ENCODE peak calls at places on chromosomes 12 and 14, in seven cellular contexts. One of them, this sample, is unnamed.

GRCh38 chr12:101920906-101921305 is 43.5 kb downstream of the DRAM1 start:
- DNase-seq in GM12865: no peak
- DNase-seq in activated B cell treated with CpG ODN at 0.5 μM for 24 hours: no peak
- DNase-seq in WERI-Rb-1: no peak
- DNase-seq in neural crest cell: no peak
- DNase-seq in mucosa of descending colon: no peak
- DNase-seq in GM13976: no peak
- DNase-seq in this sample: no peak

GRCh38 chr14:64092940-64093339 is 201.2 kb downstream of the ESR2 start:
- DNase-seq in activated B cell treated with CpG ODN at 0.5 μM for 24 hours: no peak
- DNase-seq in GM12865: no peak
- DNase-seq in WERI-Rb-1: no peak
- DNase-seq in mucosa of descending colon: no peak
- DNase-seq in neural crest cell: no peak
- DNase-seq in GM13976: no peak
- DNase-seq in this sample: no peak

GRCh38 chr12:84643993-84644392 is 268.6 kb downstream of the SLC6A15 start:
- DNase-seq in neural crest cell: no peak
- DNase-seq in mucosa of descending colon: no peak
- DNase-seq in GM13976: no peak
- DNase-seq in GM12865: no peak
- DNase-seq in WERI-Rb-1: no peak
- DNase-seq in activated B cell treated with CpG ODN at 0.5 μM for 24 hours: no peak
- DNase-seq in this sample: no peak

GRCh38 chr12:132711169-132711843 is 664 bp downstream of the PGAM5 start:
- DNase-seq in mucosa of descending colon: no peak
- DNase-seq in activated B cell treated with CpG ODN at 0.5 μM for 24 hours: no peak
- DNase-seq in WERI-Rb-1: peak
- DNase-seq in GM12865: peak
- DNase-seq in GM13976: no peak
- DNase-seq in neural crest cell: peak
- DNase-seq in this sample: no peak

GRCh38 chr14:85960781-85961180 is 430.8 kb downstream of the FLRT2 start:
- DNase-seq in neural crest cell: no peak
- DNase-seq in mucosa of descending colon: no peak
- DNase-seq in WERI-Rb-1: no peak
- DNase-seq in GM12865: no peak
- DNase-seq in GM13976: no peak
- DNase-seq in activated B cell treated with CpG ODN at 0.5 μM for 24 hours: no peak
- DNase-seq in this sample: no peak

GRCh38 chr12:21941522-21942376 is 523 bp upstream of the ABCC9 start:
- DNase-seq in mucosa of descending colon: peak
- DNase-seq in WERI-Rb-1: peak
- DNase-seq in neural crest cell: peak
- DNase-seq in activated B cell treated with CpG ODN at 0.5 μM for 24 hours: no peak
- DNase-seq in GM12865: no peak
- DNase-seq in GM13976: peak
- DNase-seq in this sample: no peak

GRCh38 chr12:53975019-53975815 is 463 bp upstream of the HOTAIR start:
- DNase-seq in mucosa of descending colon: no peak
- DNase-seq in activated B cell treated with CpG ODN at 0.5 μM for 24 hours: no peak
- DNase-seq in WERI-Rb-1: no peak
- DNase-seq in GM12865: peak
- DNase-seq in GM13976: no peak
- DNase-seq in neural crest cell: no peak
- DNase-seq in this sample: no peak

GRCh38 chr14:94081386-94081820 is 293 bp downstream of the IFI27L1 start:
- DNase-seq in activated B cell treated with CpG ODN at 0.5 μM for 24 hours: no peak
- DNase-seq in GM13976: no peak
- DNase-seq in WERI-Rb-1: no peak
- DNase-seq in GM12865: peak
- DNase-seq in neural crest cell: no peak
- DNase-seq in mucosa of descending colon: no peak
- DNase-seq in this sample: no peak

GRCh38 chr14:93906341-93907329 is 20.5 kb upstream of the FAM181A start:
- DNase-seq in neural crest cell: peak
- DNase-seq in WERI-Rb-1: peak
- DNase-seq in GM12865: peak
- DNase-seq in GM13976: peak
- DNase-seq in mucosa of descending colon: no peak
- DNase-seq in activated B cell treated with CpG ODN at 0.5 μM for 24 hours: no peak
- DNase-seq in this sample: no peak

GRCh38 chr14:99578541-99579044 is 25.4 kb downstream of the CCDC85C start:
- DNase-seq in neural crest cell: no peak
- DNase-seq in GM12865: no peak
- DNase-seq in GM13976: no peak
- DNase-seq in activated B cell treated with CpG ODN at 0.5 μM for 24 hours: no peak
- DNase-seq in mucosa of descending colon: no peak
- DNase-seq in WERI-Rb-1: no peak
- DNase-seq in this sample: no peak

GRCh38 chr12:115000038-115000437 is 316.1 kb upstream of the TBX3 start:
- DNase-seq in mucosa of descending colon: no peak
- DNase-seq in neural crest cell: no peak
- DNase-seq in GM13976: no peak
- DNase-seq in GM12865: peak
- DNase-seq in WERI-Rb-1: no peak
- DNase-seq in activated B cell treated with CpG ODN at 0.5 μM for 24 hours: no peak
- DNase-seq in this sample: no peak

GRCh38 chr12:77777274-77777673 is 53.4 kb upstream of the NAV3 start:
- DNase-seq in GM13976: no peak
- DNase-seq in neural crest cell: no peak
- DNase-seq in mucosa of descending colon: no peak
- DNase-seq in activated B cell treated with CpG ODN at 0.5 μM for 24 hours: no peak
- DNase-seq in WERI-Rb-1: no peak
- DNase-seq in GM12865: no peak
- DNase-seq in this sample: no peak

GRCh38 chr14:92850492-92850891 is 56.4 kb downstream of the GOLGA5 start:
- DNase-seq in neural crest cell: no peak
- DNase-seq in GM12865: no peak
- DNase-seq in activated B cell treated with CpG ODN at 0.5 μM for 24 hours: no peak
- DNase-seq in GM13976: no peak
- DNase-seq in WERI-Rb-1: no peak
- DNase-seq in mucosa of descending colon: no peak
- DNase-seq in this sample: no peak

DNA sequence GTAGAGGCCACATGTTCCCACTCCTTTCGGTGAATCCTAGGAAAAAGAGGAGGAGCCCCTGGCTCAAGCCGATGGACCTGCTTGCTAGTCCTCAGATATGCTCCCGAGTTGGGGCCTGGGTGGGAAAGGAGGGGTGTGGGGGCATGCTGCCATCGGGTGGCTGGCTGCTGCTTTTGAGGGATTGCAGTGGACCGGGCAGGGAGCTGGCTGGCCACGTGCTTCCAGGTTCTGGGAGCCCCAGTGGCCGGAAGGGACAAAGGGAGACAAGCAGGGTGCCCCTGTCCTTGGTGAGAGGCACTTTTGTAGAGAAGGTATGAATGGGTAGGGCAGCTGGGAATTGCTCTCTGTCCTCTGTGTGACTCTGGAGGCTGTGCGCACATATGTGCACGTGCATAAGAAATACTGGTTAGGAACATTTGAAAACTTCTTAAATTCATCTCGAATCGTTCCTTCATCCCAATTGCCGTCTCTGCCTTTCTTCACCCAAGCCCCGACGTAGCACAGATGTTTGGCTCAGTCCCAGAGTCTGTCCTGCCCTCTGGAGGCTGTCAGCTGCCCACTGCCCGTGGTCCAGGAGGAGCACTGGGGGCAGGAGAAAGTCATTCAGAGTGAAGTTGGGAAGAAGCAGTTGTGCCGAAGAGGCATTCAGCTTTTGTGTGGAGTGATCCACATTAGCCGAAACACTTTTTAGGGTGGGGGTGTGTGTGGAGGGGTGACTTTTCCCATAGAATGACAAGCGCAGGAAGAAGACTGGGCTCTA is 124.7 kb downstream of the TSPAN9 start:
- DNase-seq in GM12865: no peak
- DNase-seq in neural crest cell: no peak
- DNase-seq in activated B cell treated with CpG ODN at 0.5 μM for 24 hours: no peak
- DNase-seq in WERI-Rb-1: peak
- DNase-seq in mucosa of descending colon: no peak
- DNase-seq in GM13976: no peak
- DNase-seq in this sample: no peak
- TF ChIP-seq CTCF in GM12865: no peak
- TF ChIP-seq CTCF in neural crest cell: no peak
- TF ChIP-seq CTCF in activated B cell treated with CpG ODN at 0.5 μM for 24 hours: no peak
- TF ChIP-seq CTCF in WERI-Rb-1: peak
- TF ChIP-seq CTCF in mucosa of descending colon: no peak
- TF ChIP-seq CTCF in GM13976: no peak
- TF ChIP-seq CTCF in this sample: no peak

DNA sequence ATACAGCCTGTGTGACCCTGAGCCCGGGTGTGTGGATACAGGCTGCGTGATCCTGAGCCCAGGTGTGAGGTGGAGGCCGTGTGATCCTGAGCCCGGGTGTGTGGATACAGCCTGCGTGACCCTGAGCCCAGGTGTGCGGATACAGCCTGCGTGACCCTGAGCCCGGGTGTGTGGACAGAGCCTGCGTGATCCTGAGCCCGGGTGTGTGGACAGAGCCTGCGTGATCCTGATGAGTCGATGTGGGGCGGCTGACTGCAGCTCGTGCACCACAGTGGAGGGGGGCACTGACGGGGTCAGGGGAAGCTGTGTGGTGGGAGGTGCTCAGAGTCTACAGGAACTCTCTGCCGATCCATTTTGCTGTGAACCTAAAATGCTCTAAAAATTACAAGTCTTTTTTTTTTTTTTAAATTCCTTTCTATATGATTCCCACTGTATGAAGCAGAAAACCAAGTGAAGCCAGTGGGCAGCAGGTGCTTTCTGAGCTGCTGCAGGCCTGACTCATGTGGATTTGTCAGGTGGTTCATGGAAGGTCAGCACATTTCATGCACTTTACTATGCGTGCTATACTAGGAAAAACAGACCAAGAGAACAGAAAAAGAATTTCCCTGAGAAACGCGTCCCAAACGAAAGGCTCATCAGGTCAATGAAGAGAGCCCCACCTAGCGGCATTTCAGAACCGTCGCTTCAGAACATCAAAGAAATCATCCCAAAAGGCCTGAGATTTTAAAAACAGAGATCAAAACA is 19.3 kb downstream of the BRF1 start:
- DNase-seq in WERI-Rb-1: no peak
- DNase-seq in mucosa of descending colon: no peak
- DNase-seq in activated B cell treated with CpG ODN at 0.5 μM for 24 hours: no peak
- DNase-seq in neural crest cell: peak
- DNase-seq in GM13976: no peak
- DNase-seq in GM12865: peak
- DNase-seq in this sample: no peak
- TF ChIP-seq CTCF in WERI-Rb-1: peak
- TF ChIP-seq CTCF in mucosa of descending colon: peak
- TF ChIP-seq CTCF in activated B cell treated with CpG ODN at 0.5 μM for 24 hours: no peak
- TF ChIP-seq CTCF in neural crest cell: peak
- TF ChIP-seq CTCF in GM13976: peak
- TF ChIP-seq CTCF in GM12865: peak
- TF ChIP-seq CTCF in this sample: peak

GRCh38 chr12:71166869-71167268 is 9.1 kb upstream of the TSPAN8 start:
- DNase-seq in activated B cell treated with CpG ODN at 0.5 μM for 24 hours: no peak
- DNase-seq in WERI-Rb-1: no peak
- DNase-seq in mucosa of descending colon: no peak
- DNase-seq in neural crest cell: no peak
- DNase-seq in GM13976: no peak
- DNase-seq in GM12865: no peak
- DNase-seq in this sample: no peak

GRCh38 chr12:71169286-71169685 is 11.5 kb upstream of the TSPAN8 start:
- DNase-seq in mucosa of descending colon: no peak
- DNase-seq in WERI-Rb-1: no peak
- DNase-seq in activated B cell treated with CpG ODN at 0.5 μM for 24 hours: no peak
- DNase-seq in GM13976: no peak
- DNase-seq in neural crest cell: no peak
- DNase-seq in GM12865: no peak
- DNase-seq in this sample: no peak

GRCh38 chr12:71164877-71165197 is 7.0 kb upstream of the TSPAN8 start:
- DNase-seq in GM13976: no peak
- DNase-seq in activated B cell treated with CpG ODN at 0.5 μM for 24 hours: no peak
- DNase-seq in GM12865: no peak
- DNase-seq in mucosa of descending colon: no peak
- DNase-seq in neural crest cell: no peak
- DNase-seq in WERI-Rb-1: no peak
- DNase-seq in this sample: no peak

GRCh38 chr12:71164166-71164876 is 6.5 kb upstream of the TSPAN8 start:
- DNase-seq in GM12865: no peak
- DNase-seq in WERI-Rb-1: no peak
- DNase-seq in GM13976: no peak
- DNase-seq in neural crest cell: no peak
- DNase-seq in mucosa of descending colon: no peak
- DNase-seq in activated B cell treated with CpG ODN at 0.5 μM for 24 hours: no peak
- DNase-seq in this sample: no peak

GRCh38 chr12:71166280-71166679 is 8.5 kb upstream of the TSPAN8 start:
- DNase-seq in WERI-Rb-1: no peak
- DNase-seq in GM12865: no peak
- DNase-seq in neural crest cell: no peak
- DNase-seq in GM13976: no peak
- DNase-seq in mucosa of descending colon: no peak
- DNase-seq in activated B cell treated with CpG ODN at 0.5 μM for 24 hours: no peak
- DNase-seq in this sample: no peak
- TF ChIP-seq CTCF in WERI-Rb-1: no peak
- TF ChIP-seq CTCF in GM12865: no peak
- TF ChIP-seq CTCF in neural crest cell: no peak
- TF ChIP-seq CTCF in GM13976: no peak
- TF ChIP-seq CTCF in mucosa of descending colon: no peak
- TF ChIP-seq CTCF in activated B cell treated with CpG ODN at 0.5 μM for 24 hours: no peak
- TF ChIP-seq CTCF in this sample: no peak

GRCh38 chr12:127774828-127775227 is 492.1 kb upstream of the TMEM132C start:
- DNase-seq in WERI-Rb-1: no peak
- DNase-seq in neural crest cell: no peak
- DNase-seq in GM12865: no peak
- DNase-seq in GM13976: no peak
- DNase-seq in activated B cell treated with CpG ODN at 0.5 μM for 24 hours: no peak
- DNase-seq in mucosa of descending colon: no peak
- DNase-seq in this sample: no peak

GRCh38 chr12:127779301-127780045 is 487.5 kb upstream of the TMEM132C start:
- DNase-seq in activated B cell treated with CpG ODN at 0.5 μM for 24 hours: no peak
- DNase-seq in neural crest cell: no peak
- DNase-seq in GM13976: no peak
- DNase-seq in mucosa of descending colon: no peak
- DNase-seq in GM12865: no peak
- DNase-seq in WERI-Rb-1: no peak
- DNase-seq in this sample: no peak

GRCh38 chr12:127767631-127768030 is 499.3 kb upstream of the TMEM132C start:
- DNase-seq in WERI-Rb-1: no peak
- DNase-seq in activated B cell treated with CpG ODN at 0.5 μM for 24 hours: no peak
- DNase-seq in GM12865: no peak
- DNase-seq in mucosa of descending colon: no peak
- DNase-seq in neural crest cell: no peak
- DNase-seq in GM13976: no peak
- DNase-seq in this sample: no peak

GRCh38 chr12:127770123-127770522 is 496.8 kb upstream of the TMEM132C start:
- DNase-seq in GM12865: no peak
- DNase-seq in activated B cell treated with CpG ODN at 0.5 μM for 24 hours: no peak
- DNase-seq in mucosa of descending colon: no peak
- DNase-seq in neural crest cell: no peak
- DNase-seq in GM13976: no peak
- DNase-seq in WERI-Rb-1: no peak
- DNase-seq in this sample: no peak

DNA sequence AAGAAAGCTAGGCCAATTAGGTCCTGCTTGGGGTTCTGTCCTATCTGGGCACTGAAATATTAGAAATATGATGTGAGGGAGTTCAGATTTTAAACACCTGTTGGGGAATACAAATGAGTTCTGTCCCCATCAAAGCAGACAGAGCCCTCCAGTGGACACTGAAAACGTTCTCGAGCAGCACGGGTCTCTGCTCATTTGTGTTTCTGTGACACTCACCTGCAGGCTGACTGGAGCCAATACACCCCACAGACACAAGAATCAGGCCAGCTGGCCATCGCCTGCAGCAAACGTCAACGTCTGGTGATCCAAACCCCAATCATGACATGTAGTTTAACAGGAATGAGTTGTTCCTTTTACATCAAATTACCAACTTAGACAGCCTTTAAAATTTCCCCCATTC is 493.4 kb upstream of the TMEM132C start:
- DNase-seq in neural crest cell: no peak
- DNase-seq in GM12865: no peak
- DNase-seq in mucosa of descending colon: no peak
- DNase-seq in GM13976: no peak
- DNase-seq in activated B cell treated with CpG ODN at 0.5 μM for 24 hours: no peak
- DNase-seq in WERI-Rb-1: peak
- DNase-seq in this sample: no peak
- TF ChIP-seq CTCF in neural crest cell: peak
- TF ChIP-seq CTCF in GM12865: no peak
- TF ChIP-seq CTCF in mucosa of descending colon: no peak
- TF ChIP-seq CTCF in GM13976: no peak
- TF ChIP-seq CTCF in activated B cell treated with CpG ODN at 0.5 μM for 24 hours: no peak
- TF ChIP-seq CTCF in WERI-Rb-1: peak
- TF ChIP-seq CTCF in this sample: peak

This sample was measured in type B pancreatic cell.